ENCODE peak calls at places on chromosomes 3 and 15, in six cellular contexts. F, J, C, T, Y and P are unnamed samples.

GRCh38 chr3:189071452-189071851 is 100.3 kb upstream of the TPRG1 start:
- DNase-seq in J (no peak), Y (no peak), T (peak; percentile 77), C (no peak), F (no peak), P (no peak)

GRCh38 chr15:62344806-62345539 is 179.9 kb upstream of the C2CD4B start:
- DNase-seq in C (peak; percentile 57), F (peak; percentile 19), Y (peak; percentile 8), J (peak; percentile 75), T (peak; percentile 35), P (no peak)

GRCh38 chr3:30511524-30512278 is 94.7 kb upstream of the TGFBR2 start:
- DNase-seq in Y (peak; percentile 93), C (peak; percentile 94), T (peak; percentile 52), J (no peak), F (peak; percentile 50), P (peak; percentile 79)

GRCh38 chr3:52783211-52783555 is 5.8 kb downstream of the ITIH1 start:
- DNase-seq in F (no peak), J (no peak), T (no peak), C (peak; percentile 4), Y (no peak), P (no peak)

GRCh38 chr3:84440306-84440705 is 518.5 kb upstream of the CADM2 start:
- DNase-seq in T (no peak), F (no peak), J (no peak), Y (no peak), C (no peak), P (no peak)

GRCh38 chr3:84967767-84968581 is 9.2 kb downstream of the CADM2 start:
- DNase-seq in J (no peak), F (no peak), C (no peak), Y (no peak), T (no peak), P (no peak)

GRCh38 chr3:172223870-172224269 is 184.5 kb downstream of the FNDC3B start:
- DNase-seq in J (no peak), F (no peak), T (no peak), C (no peak), Y (no peak), P (no peak)

GRCh38 chr3:56917740-56918568 is 116.2 kb upstream of the ARHGEF3 start:
- DNase-seq in C (no peak), Y (no peak), J (no peak), F (no peak), T (no peak), P (no peak)

GRCh38 chr15:34969340-34970097 is at the start of gene AQR:
- DNase-seq in Y (peak; percentile 98), T (peak; percentile 93), C (peak; percentile 99), F (peak; percentile 94), J (peak; percentile 96), P (peak; percentile 92)

GRCh38 chr3:128285042-128285924 is 132.0 kb downstream of the EEFSEC start:
- DNase-seq in F (no peak), C (no peak), T (no peak), Y (no peak), J (no peak), P (no peak)

GRCh38 chr3:8524249-8524648 is 22.6 kb downstream of the LMCD1 start:
- DNase-seq in T (no peak), Y (no peak), C (no peak), F (no peak), J (no peak), P (no peak)

GRCh38 chr15:40357246-40357645 is 773 bp upstream of the DISP2 start:
- DNase-seq in F (no peak), C (no peak), Y (no peak), T (no peak), J (no peak), P (no peak)

GRCh38 chr15:40352221-40352901 is 1.5 kb downstream of the PHGR1 start:
- DNase-seq in F (no peak), C (no peak), T (no peak), Y (no peak), J (no peak), P (no peak)

GRCh38 chr15:40355976-40356585 is 1.9 kb upstream of the DISP2 start:
- DNase-seq in Y (no peak), T (no peak), C (no peak), F (no peak), J (no peak), P (no peak)

GRCh38 chr15:40353697-40354096 is 2.9 kb downstream of the PHGR1 start:
- DNase-seq in T (no peak), J (peak; percentile 60), Y (no peak), F (no peak), C (no peak), P (no peak)

DNA sequence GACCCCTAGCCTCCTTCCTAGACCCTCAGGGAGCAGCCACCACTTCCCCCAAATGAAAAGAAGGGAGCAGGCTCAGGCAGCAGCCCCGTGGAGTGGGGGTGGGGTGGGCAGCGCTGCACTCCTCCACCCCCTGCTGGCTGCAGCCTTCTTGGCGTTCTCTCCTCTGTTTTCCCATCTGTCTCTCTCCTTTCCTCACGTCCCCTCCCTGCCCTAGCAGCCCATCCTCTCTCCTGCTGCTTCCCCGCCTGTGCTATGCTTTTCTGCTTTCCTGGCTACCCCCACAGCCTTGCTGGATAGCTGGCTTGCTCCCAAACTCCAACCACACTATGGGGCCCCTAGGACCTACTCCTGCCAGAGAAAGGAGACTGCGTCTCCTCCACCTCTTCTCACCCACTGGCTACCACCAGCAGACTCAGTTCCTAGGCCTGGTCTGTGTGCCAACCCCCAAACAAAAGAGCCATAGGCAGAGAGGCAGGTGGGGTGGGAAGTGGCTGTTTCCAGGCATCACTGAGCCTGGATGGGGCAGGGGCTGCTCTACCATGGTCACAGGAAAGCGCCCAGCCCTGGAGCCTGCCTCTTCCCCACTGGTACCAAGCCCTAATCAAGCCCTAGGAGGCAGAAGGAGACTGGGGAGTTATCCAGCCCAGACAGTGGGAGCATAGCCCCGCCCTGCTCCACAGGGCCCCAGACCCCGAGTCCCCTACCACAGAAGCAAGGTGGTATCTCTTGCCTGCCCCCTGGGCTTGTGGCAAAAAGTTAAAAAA is 3.4 kb upstream of the DISP2 start:
- DNase-seq in C (peak; percentile 43), J (no peak), F (no peak), T (no peak), Y (no peak), P (no peak)
- TF ChIP-seq CTCF in C (peak; percentile 66), J (no peak), F (peak; percentile 62), T (peak; percentile 27), Y (peak; percentile 76), P (peak; percentile 58)

GRCh38 chr3:161275919-161276318 is 54.8 kb downstream of the NMD3 start:
- DNase-seq in T (no peak), C (no peak), F (no peak), Y (no peak), J (no peak), P (no peak)

GRCh38 chr3:161272524-161272923 is 51.4 kb downstream of the NMD3 start:
- DNase-seq in F (no peak), C (no peak), Y (no peak), T (no peak), J (no peak), P (no peak)

GRCh38 chr3:161274691-161275298 is 53.7 kb downstream of the NMD3 start:
- DNase-seq in T (no peak), Y (peak; percentile 26), F (peak; percentile 56), J (no peak), C (peak; percentile 66), P (no peak)

GRCh38 chr3:161271646-161272045 is 50.5 kb downstream of the NMD3 start:
- DNase-seq in F (no peak), J (no peak), Y (no peak), C (no peak), T (no peak), P (no peak)

GRCh38 chr3:161273589-161274218 is 52.6 kb downstream of the NMD3 start:
- DNase-seq in Y (no peak), J (no peak), F (no peak), T (peak; percentile 43), C (peak; percentile 72), P (no peak)
- TF ChIP-seq CTCF in Y (peak; percentile 61), J (peak; percentile 22), F (peak; percentile 13), T (peak; percentile 94), C (peak; percentile 52), P (peak; percentile 38)

GRCh38 chr3:197749601-197750395 is at the start of gene FYTTD1:
- DNase-seq in J (peak; percentile 94), T (peak; percentile 72), C (peak; percentile 86), Y (no peak), F (peak; percentile 42), P (peak; percentile 54)
- TF ChIP-seq CTCF in J (peak; percentile 43), T (peak; percentile 41), C (peak; percentile 31), Y (peak; percentile 35), F (no peak), P (peak; percentile 30)

GRCh38 chr3:86990171-86990733 is 697 bp downstream of the VGLL3 start:
- DNase-seq in F (no peak), J (peak; percentile 40), Y (no peak), C (no peak), T (peak; percentile 75), P (no peak)

GRCh38 chr3:86990734-86991481 is at the start of gene VGLL3:
- DNase-seq in C (peak; percentile 90), Y (peak; percentile 64), J (peak; percentile 49), F (peak; percentile 43), T (peak; percentile 62), P (peak; percentile 78)

GRCh38 chr3:86991840-86992430 is 986 bp upstream of the VGLL3 start:
- DNase-seq in F (no peak), Y (no peak), J (no peak), C (no peak), T (no peak), P (no peak)

GRCh38 chr3:86989611-86990010 is 1.3 kb downstream of the VGLL3 start:
- DNase-seq in T (no peak), C (peak; percentile 49), Y (no peak), J (no peak), F (no peak), P (no peak)

GRCh38 chr3:86991482-86991815 is 500 bp upstream of the VGLL3 start:
- DNase-seq in F (no peak), Y (no peak), C (no peak), T (no peak), J (no peak), P (no peak)
- TF ChIP-seq CTCF in F (no peak), Y (no peak), C (no peak), T (no peak), J (no peak), P (no peak)

DNA sequence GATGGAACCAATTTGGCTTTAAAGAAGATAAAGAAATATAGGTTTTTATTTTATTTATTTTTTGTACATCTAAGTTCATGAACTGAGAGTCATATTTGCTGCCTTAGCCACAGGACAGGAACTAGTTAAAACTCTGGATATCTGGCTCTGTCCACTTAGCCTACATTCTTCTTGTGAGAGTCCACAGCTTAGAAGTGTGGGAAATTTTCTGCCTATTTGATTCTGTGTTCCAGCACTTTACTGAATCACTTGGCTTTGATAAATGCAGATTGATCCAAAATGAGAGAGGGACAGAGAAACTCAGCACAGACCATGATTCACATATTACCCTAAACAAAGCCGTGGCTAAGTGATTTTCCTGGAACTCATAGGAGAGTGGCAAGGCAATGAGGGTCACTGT is 87.4 kb upstream of the CADPS start:
- DNase-seq in F (no peak), T (no peak), Y (no peak), C (no peak), J (no peak), P (no peak)
- TF ChIP-seq CTCF in F (no peak), T (no peak), Y (no peak), C (no peak), J (no peak), P (no peak)